ENCODE peak calls at places on chromosomes 13 and 19, in five cellular contexts. P is fibroblast of lung, G is foreskin keratinocyte, O is NB4, E is B cell. B is an unnamed sample.

GRCh38 chr13:97222934-97223710 is 989 bp downstream of the MBNL2 start:
- DNase-seq in P (no peak), G (no peak), O (no peak), E (no peak), B (no peak)

GRCh38 chr13:77554079-77554478 is 18.6 kb downstream of the SCEL start:
- DNase-seq in P (no peak), G (no peak), O (no peak), E (no peak), B (no peak)

GRCh38 chr19:2797280-2797679 is 12.0 kb downstream of the THOP1 start:
- DNase-seq in P (no peak), G (no peak), O (no peak), E (no peak), B (no peak)

GRCh38 chr19:17021793-17022590 is 4.6 kb downstream of the CPAMD8 start:
- DNase-seq in P (no peak), G (peak), O (peak), E (no peak), B (peak)

GRCh38 chr19:44055870-44056269 is 4.0 kb downstream of the ZNF223 start:
- DNase-seq in P (no peak), G (no peak), O (no peak), E (no peak), B (no peak)

GRCh38 chr19:31749231-31749630 is 400.0 kb upstream of the TSHZ3 start:
- DNase-seq in P (no peak), G (no peak), O (no peak), E (no peak), B (no peak)

GRCh38 chr19:7373862-7374261 is 25.1 kb downstream of the ARHGEF18 start:
- DNase-seq in P (no peak), G (no peak), O (peak), E (no peak), B (no peak)

GRCh38 chr13:23504188-23504587 is 66.0 kb upstream of the TNFRSF19 start:
- DNase-seq in P (no peak), G (no peak), O (no peak), E (no peak), B (no peak)

GRCh38 chr13:44747179-44747578 is 171.0 kb upstream of the TSC22D1 start:
- DNase-seq in P (no peak), G (no peak), O (no peak), E (no peak), B (no peak)

GRCh38 chr19:38970664-38971532 is 4.6 kb downstream of the FBXO17 start:
- DNase-seq in P (peak), G (no peak), O (peak), E (no peak), B (no peak)

GRCh38 chr13:73943137-73943964 is 190.9 kb downstream of the KLF12 start:
- DNase-seq in P (no peak), G (no peak), O (no peak), E (no peak), B (no peak)

GRCh38 chr13:22487932-22488331 is 692.8 kb upstream of the SGCG start:
- DNase-seq in P (peak), G (no peak), O (no peak), E (no peak), B (no peak)

GRCh38 chr19:41734156-41734555 is 21.2 kb upstream of the CEACAM6 start:
- DNase-seq in P (no peak), G (no peak), O (no peak), E (no peak), B (no peak)

GRCh38 chr19:42028304-42029216 is 34.5 kb upstream of the ATP1A3 start:
- DNase-seq in P (no peak), G (no peak), O (peak), E (no peak), B (no peak)

GRCh38 chr19:54388001-54388802 is 23.5 kb upstream of the LAIR1 start:
- DNase-seq in P (no peak), G (no peak), O (peak), E (peak), B (no peak)

DNA sequence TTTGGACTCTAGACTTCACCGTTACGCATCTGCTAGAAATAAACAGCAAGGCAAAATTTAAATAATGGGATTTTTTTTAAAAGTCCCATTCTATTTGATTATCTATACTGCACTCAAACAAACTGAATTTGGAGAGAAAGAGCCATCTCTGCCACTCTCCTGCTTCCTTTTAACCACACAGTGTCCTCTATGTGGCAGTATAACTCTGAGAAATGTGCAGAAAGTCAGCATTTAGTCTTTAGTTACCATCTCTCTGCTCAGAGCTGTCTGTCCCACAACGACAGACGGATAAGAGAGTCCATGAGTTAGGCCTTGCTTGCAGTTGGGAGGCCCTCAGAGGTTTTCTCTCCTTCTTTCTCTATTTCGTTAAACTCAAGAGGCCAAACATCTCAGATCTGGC is 21.2 kb downstream of the CCNA1 start:
- DNase-seq in P (no peak), G (no peak), O (peak), E (no peak), B (no peak)
- TF ChIP-seq CTCF in P (peak), G (peak), O (peak), E (no peak), B (no peak)

GRCh38 chr19:50839712-50840655 is 6.6 kb upstream of the KLK15 start:
- DNase-seq in P (no peak), G (no peak), O (no peak), E (no peak), B (no peak)

GRCh38 chr19:50835785-50836542 is 2.6 kb upstream of the KLK15 start:
- DNase-seq in P (peak), G (peak), O (peak), E (peak), B (peak)

GRCh38 chr19:50836543-50837195 is 3.3 kb upstream of the KLK15 start:
- DNase-seq in P (no peak), G (no peak), O (no peak), E (no peak), B (no peak)

GRCh38 chr19:50837300-50837699 is 3.9 kb upstream of the KLK15 start:
- DNase-seq in P (no peak), G (no peak), O (no peak), E (no peak), B (no peak)

GRCh38 chr19:50838239-50838638 is 4.9 kb upstream of the KLK15 start:
- DNase-seq in P (no peak), G (no peak), O (peak), E (no peak), B (no peak)
- TF ChIP-seq CTCF in P (no peak), G (peak), O (peak), E (no peak), B (no peak)

GRCh38 chr13:100673831-100674362 is 698 bp downstream of the TMTC4 start:
- DNase-seq in P (peak), G (peak), O (peak), E (no peak), B (peak)
- TF ChIP-seq CTCF in P (no peak), G (no peak), O (no peak), E (no peak), B (no peak)

DNA sequence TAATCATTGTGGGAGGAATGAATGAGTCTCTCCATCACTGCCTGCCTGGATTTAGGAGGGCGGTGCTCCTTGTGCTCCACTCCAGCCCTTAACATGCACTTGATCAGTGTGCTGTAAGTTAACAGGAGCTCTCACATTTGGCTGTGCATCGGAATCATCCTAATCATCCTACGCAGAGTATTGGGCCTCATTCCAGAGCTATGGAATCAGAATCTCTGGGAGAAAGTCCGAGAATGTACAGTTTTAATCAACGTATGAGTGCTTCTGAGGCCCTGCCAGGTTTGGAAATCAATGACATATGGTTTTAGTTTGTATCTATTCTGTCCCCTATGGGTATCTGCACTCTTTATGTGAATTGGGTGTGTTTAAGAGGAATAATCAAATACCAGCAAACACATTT is 34.9 kb upstream of the DCLK1 start:
- DNase-seq in P (no peak), G (no peak), O (no peak), E (no peak), B (no peak)
- TF ChIP-seq CTCF in P (no peak), G (no peak), O (no peak), E (no peak), B (no peak)

GRCh38 chr19:23392706-23393105 is 2.6 kb downstream of the ZNF91 start:
- DNase-seq in P (no peak), G (no peak), O (peak), E (no peak), B (no peak)

GRCh38 chr19:23393121-23393520 is 2.1 kb downstream of the ZNF91 start:
- DNase-seq in P (no peak), G (no peak), O (no peak), E (no peak), B (no peak)

GRCh38 chr19:23391239-23391638 is 4.0 kb downstream of the ZNF91 start:
- DNase-seq in P (no peak), G (no peak), O (no peak), E (no peak), B (no peak)

GRCh38 chr19:23399443-23399842 is 4.2 kb upstream of the ZNF91 start:
- DNase-seq in P (no peak), G (no peak), O (no peak), E (no peak), B (no peak)

DNA sequence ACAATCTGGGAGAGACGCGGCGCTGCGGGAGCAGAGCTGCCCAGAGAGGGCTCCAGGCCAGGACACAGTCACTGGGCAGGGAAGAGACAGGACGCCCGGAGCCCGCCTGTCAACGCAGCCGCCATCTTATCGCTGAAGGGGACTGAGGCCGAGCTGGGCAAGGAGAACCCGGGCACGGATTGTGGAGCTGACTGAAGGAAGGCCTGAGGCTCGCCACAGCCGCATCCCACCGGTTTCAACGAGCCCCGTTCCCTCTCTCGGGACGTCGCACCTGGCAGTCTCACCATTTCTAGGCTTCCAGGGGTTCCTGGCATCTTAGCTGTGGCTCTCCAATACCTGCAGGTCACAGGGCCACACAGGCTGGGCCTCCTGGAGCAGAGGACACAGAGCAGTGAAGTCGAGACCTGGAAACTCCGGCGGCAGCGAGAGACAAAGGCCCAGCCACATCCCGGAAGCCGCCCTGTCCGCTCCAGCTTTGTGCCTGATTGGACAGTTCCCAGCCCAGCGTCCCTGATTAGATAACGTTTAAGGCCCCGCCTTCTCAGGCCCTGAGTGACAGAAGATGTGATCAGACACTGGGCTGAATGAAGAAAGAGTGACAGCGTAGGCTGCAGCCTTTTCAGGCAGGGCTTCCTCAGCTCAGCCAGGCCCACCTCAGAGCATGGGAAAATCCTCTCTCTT is at the start of gene ZNF91:
- DNase-seq in P (peak), G (peak), O (peak), E (peak), B (peak)
- TF ChIP-seq CTCF in P (no peak), G (no peak), O (no peak), E (no peak), B (no peak)